ENCODE peak calls at places on chromosomes 4 and X, in four cellular contexts. O is glutamatergic neuron, V is T follicular helper cell, R is epithelial cell of prostate. K is an unnamed sample.
A peak's percentile ranks its signal among the peaks of the same experiment; 100 is the strongest.

GRCh38 chrX:16671005-16671404 is 21.0 kb downstream of the S100G start:
- DNase-seq in R (no peak), O (no peak), V (peak; percentile 3), K (no peak)

GRCh38 chrX:149092179-149092578 is 412.9 kb downstream of the IDS start:
- DNase-seq in O (no peak), V (no peak), R (no peak), K (no peak)

GRCh38 chr4:151882072-151882803 is 121.4 kb upstream of the GATB start:
- DNase-seq in V (no peak), O (no peak), R (no peak), K (no peak)

GRCh38 chr4:130099159-130099558 is 1003.2 kb downstream of the C4orf33 start:
- DNase-seq in O (no peak), R (no peak), V (no peak), K (no peak)

GRCh38 chrX:85859426-85859825 is 187.9 kb downstream of the CHM start:
- DNase-seq in R (no peak), O (no peak), V (no peak), K (no peak)

GRCh38 chr4:99927566-99927965 is 18.9 kb downstream of the DNAJB14 start:
- DNase-seq in O (no peak), V (no peak), R (no peak), K (no peak)

GRCh38 chrX:74343970-74344622 is 40.1 kb downstream of the ZCCHC13 start:
- DNase-seq in R (peak; percentile 81), V (peak; percentile 27), O (no peak), K (peak; percentile 41)

GRCh38 chrX:145792281-145792680 is 25.3 kb upstream of the SLITRK2 start:
- DNase-seq in R (no peak), O (no peak), V (no peak), K (no peak)

GRCh38 chrX:40651620-40652223 is 4.4 kb upstream of the CXorf38 start:
- DNase-seq in O (peak; percentile 52), V (peak; percentile 68), R (no peak), K (no peak)

GRCh38 chr4:1970926-1971325 is 37.8 kb downstream of the NELFA start:
- DNase-seq in V (no peak), O (no peak), R (no peak), K (no peak)

GRCh38 chr4:140932646-140933045 is 176.5 kb upstream of the TBC1D9 start:
- DNase-seq in V (no peak), R (no peak), O (no peak), K (no peak)

GRCh38 chrX:55480390-55481062 is 9.1 kb downstream of the USP51 start:
- DNase-seq in V (no peak), R (no peak), O (no peak), K (no peak)

GRCh38 chr4:8920289-8920965 is 48.8 kb upstream of the HMX1 start:
- DNase-seq in O (peak; percentile 5), R (no peak), V (no peak), K (no peak)

GRCh38 chrX:148555101-148555500 is 54.7 kb downstream of the AFF2 start:
- DNase-seq in V (no peak), R (no peak), O (no peak), K (no peak)

GRCh38 chr4:24262616-24263015 is 321.7 kb downstream of the DHX15 start:
- DNase-seq in R (no peak), O (no peak), V (no peak), K (no peak)

GRCh38 chrX:118189628-118190027 is 73.0 kb upstream of the KLHL13 start:
- DNase-seq in R (no peak), V (no peak), O (peak; percentile 15), K (no peak)

GRCh38 chr4:10622728-10623127 is 61.8 kb downstream of the CLNK start:
- DNase-seq in O (no peak), V (no peak), R (no peak), K (no peak)

GRCh38 chr4:74311696-74312313 is 3.5 kb downstream of the EPGN start:
- DNase-seq in V (no peak), R (no peak), O (no peak), K (no peak)

GRCh38 chrX:30935985-30936384 is 46.9 kb upstream of the TAB3 start:
- DNase-seq in V (no peak), O (peak; percentile 10), R (no peak), K (no peak)

GRCh38 chr4:90002406-90003040 is 107.9 kb downstream of the MMRN1 start:
- DNase-seq in O (no peak), V (no peak), R (no peak), K (no peak)

GRCh38 chr4:6658635-6659075 is 18.2 kb downstream of the MRFAP1 start:
- DNase-seq in R (no peak), O (peak; percentile 30), V (peak; percentile 40), K (no peak)

GRCh38 chr4:121551881-121552280 is 144.9 kb downstream of the ANXA5 start:
- DNase-seq in V (no peak), R (no peak), O (no peak), K (no peak)

GRCh38 chr4:61068745-61069144 is 131.4 kb upstream of the ADGRL3 start:
- DNase-seq in R (no peak), O (no peak), V (no peak), K (no peak)

GRCh38 chr4:102551946-102552575 is 50.9 kb downstream of the NFKB1 start:
- DNase-seq in R (no peak), O (no peak), V (no peak), K (no peak)

GRCh38 chrX:151973262-151973661 is 1.2 kb downstream of the GABRE start:
- DNase-seq in V (no peak), R (no peak), O (no peak), K (no peak)

GRCh38 chr4:159159611-159160010 is 56.7 kb downstream of the RAPGEF2 start:
- DNase-seq in O (no peak), V (no peak), R (no peak), K (no peak)

GRCh38 chrX:38800981-38801845 is at the start of gene MID1IP1:
- DNase-seq in O (peak; percentile 85), R (peak; percentile 60), V (peak; percentile 73), K (peak; percentile 76)

GRCh38 chr4:137755033-137755471 is 222.8 kb upstream of the PCDH18 start:
- DNase-seq in R (peak; percentile 2), V (no peak), O (no peak), K (peak; percentile 66)

GRCh38 chr4:40837094-40837870 is 87.5 kb downstream of the NSUN7 start:
- DNase-seq in V (no peak), R (no peak), O (no peak), K (no peak)

GRCh38 chr4:3703677-3704521 is 62.3 kb upstream of the ADRA2C start:
- DNase-seq in R (no peak), V (no peak), O (peak; percentile 33), K (no peak)